ENCODE peak calls at places on chromosomes 3 and 15, in seven cellular contexts. J, H, W, Q, U, P and L are unnamed samples. For H3K4me1 and H3K36me3, the result is how much of the 10 kb centered on the place peaks cover.

GRCh38 chr3:106261915-106262683 is 393.3 kb upstream of the CBLB start:
- DNase-seq in J (no peak), P (peak), H (no peak), U (no peak), W (no peak), Q (no peak), L (peak)

GRCh38 chr15:76976572-76977270 is 18.2 kb upstream of the PSTPIP1 start:
- DNase-seq in J (no peak), Q (no peak), U (no peak), W (no peak), P (no peak), H (no peak), L (peak)

GRCh38 chr15:57158589-57158988 is 217.7 kb upstream of the CGNL1 start:
- DNase-seq in J (no peak), U (no peak), Q (no peak), H (no peak), P (peak), W (no peak), L (no peak)

GRCh38 chr3:168517514-168518071 is 421.9 kb upstream of the GOLIM4 start:
- DNase-seq in P (peak), Q (no peak), U (no peak), J (no peak), H (no peak), W (no peak), L (no peak)

GRCh38 chr3:18739098-18739431 is 313.9 kb upstream of the SATB1 start:
- DNase-seq in P (no peak), Q (no peak), J (no peak), H (no peak), U (no peak), W (no peak), L (no peak)

GRCh38 chr3:111923095-111923771 is 55.6 kb upstream of the ABHD10 start:
- DNase-seq in U (no peak), W (no peak), J (no peak), Q (no peak), P (no peak), H (no peak), L (no peak)

GRCh38 chr15:25481208-25481862 is 42.5 kb upstream of the UBE3A start:
- DNase-seq in W (no peak), Q (no peak), U (no peak), P (peak), J (no peak), H (no peak), L (no peak)

GRCh38 chr15:59329570-59330350 is 42.9 kb downstream of the MYO1E start:
- DNase-seq in P (peak), U (no peak), W (peak), Q (no peak), J (no peak), H (no peak), L (no peak)

GRCh38 chr15:40857601-40858351 is 13.9 kb downstream of the SPINT1 start:
- DNase-seq in P (no peak), Q (peak), H (peak), W (peak), J (peak), U (peak), L (peak)

GRCh38 chr3:107846282-107846852 is 244.5 kb downstream of the CD47 start:
- DNase-seq in W (peak), Q (peak), J (peak), H (peak), U (peak), P (peak), L (peak)

GRCh38 chr15:31372635-31373091 is 46.0 kb downstream of the KLF13 start:
- DNase-seq in W (peak), U (no peak), J (peak), Q (no peak), P (peak), H (peak), L (no peak)

GRCh38 chr3:103385991-103386390 is 951.2 kb downstream of the ZPLD1 start:
- DNase-seq in H (no peak), Q (no peak), U (no peak), W (no peak), J (no peak), P (peak), L (no peak)

GRCh38 chr3:190385835-190386688 is 1.9 kb upstream of the CLDN16 start:
- DNase-seq in P (peak), H (no peak), U (no peak), W (peak), J (no peak), Q (no peak), L (no peak)

GRCh38 chr3:129540776-129541516 is 2.0 kb upstream of the H1-8 start:
- DNase-seq in W (no peak), J (no peak), H (no peak), U (no peak), P (no peak), Q (no peak), L (no peak)

GRCh38 chr3:46503194-46503924 is 5.6 kb downstream of the RTP3 start:
- DNase-seq in J (no peak), H (no peak), P (no peak), W (no peak), U (no peak), Q (no peak), L (no peak)

GRCh38 chr3:99396651-99397050 is 241.7 kb upstream of the COL8A1 start:
- DNase-seq in J (no peak), U (no peak), P (peak), H (no peak), W (no peak), Q (no peak), L (no peak)

GRCh38 chr3:153180860-153181372 is 18.9 kb downstream of the RAP2B start:
- DNase-seq in U (no peak), W (no peak), P (no peak), H (no peak), Q (no peak), J (no peak), L (no peak)

GRCh38 chr15:77674327-77674726 is 41.6 kb upstream of the LINGO1 start:
- DNase-seq in Q (no peak), W (no peak), U (no peak), J (no peak), H (no peak), P (no peak), L (no peak)

GRCh38 chr3:182364723-182365650 is 428.3 kb upstream of the ATP11B start:
- DNase-seq in Q (no peak), W (peak), P (peak), H (peak), U (no peak), J (no peak), L (no peak)

GRCh38 chr3:12423131-12423530 is 61.1 kb upstream of the TSEN2 start:
- DNase-seq in P (no peak), W (no peak), Q (no peak), J (no peak), H (no peak), U (no peak), L (no peak)

GRCh38 chr15:58522391-58522790 is 90.6 kb downstream of the LIPC start:
- DNase-seq in U (peak), J (peak), P (no peak), Q (no peak), H (no peak), W (no peak), L (no peak)

GRCh38 chr15:94692697-94693096 is 461.3 kb downstream of the MCTP2 start:
- DNase-seq in P (peak), J (no peak), W (no peak), H (no peak), U (no peak), Q (no peak), L (no peak)

GRCh38 chr15:89714775-89715174 is 24.2 kb downstream of the WDR93 start:
- DNase-seq in U (no peak), W (no peak), Q (no peak), J (no peak), H (no peak), P (no peak), L (no peak)

GRCh38 chr3:57556459-57557087 is 499 bp downstream of the PDE12 start:
- DNase-seq in U (peak), H (peak), P (peak), Q (peak), J (peak), W (no peak), L (no peak)

GRCh38 chr15:80121546-80121945 is 31.3 kb upstream of the FAH start:
- DNase-seq in H (no peak), P (no peak), U (no peak), J (no peak), W (no peak), Q (no peak), L (no peak)

GRCh38 chr3:107690522-107691138 is 167.9 kb downstream of the BBX start:
- DNase-seq in W (peak), H (no peak), U (no peak), P (peak), Q (no peak), J (no peak), L (no peak)

GRCh38 chr3:49277357-49277723 is 308 bp upstream of the C3orf62 start:
- DNase-seq in H (no peak), U (no peak), P (peak), J (no peak), W (no peak), Q (no peak), L (no peak)
- H3K27ac ChIP-seq in H (peak), U (peak), P (peak), J (peak), W (peak), Q (peak), L (peak)

GRCh38 chr3:72151465-72152238 is 366.7 kb upstream of the PROK2 start:
- DNase-seq in P (no peak), W (no peak), Q (no peak), U (no peak), J (no peak), H (no peak), L (no peak)
- H3K4me1 ChIP-seq in P (under half), W (under half), Q (under half), U (under half), J (under half), H (under half), L (under half)

GRCh38 chr15:34160735-34161134 is 49.2 kb downstream of the KATNBL1 start:
- DNase-seq in U (no peak), J (no peak), P (no peak), Q (no peak), H (no peak), W (no peak), L (no peak)

GRCh38 chr15:34155859-34156258 is 54.0 kb downstream of the PGBD4 start:
- DNase-seq in P (no peak), W (no peak), U (no peak), J (no peak), Q (no peak), H (no peak), L (no peak)

GRCh38 chr15:34161329-34161953 is 48.5 kb downstream of the KATNBL1 start:
- DNase-seq in W (no peak), U (no peak), J (no peak), Q (no peak), P (peak), H (no peak), L (no peak)

GRCh38 chr15:34154725-34155204 is 52.9 kb downstream of the PGBD4 start:
- DNase-seq in Q (no peak), W (no peak), U (no peak), J (no peak), H (no peak), P (peak), L (peak)

DNA sequence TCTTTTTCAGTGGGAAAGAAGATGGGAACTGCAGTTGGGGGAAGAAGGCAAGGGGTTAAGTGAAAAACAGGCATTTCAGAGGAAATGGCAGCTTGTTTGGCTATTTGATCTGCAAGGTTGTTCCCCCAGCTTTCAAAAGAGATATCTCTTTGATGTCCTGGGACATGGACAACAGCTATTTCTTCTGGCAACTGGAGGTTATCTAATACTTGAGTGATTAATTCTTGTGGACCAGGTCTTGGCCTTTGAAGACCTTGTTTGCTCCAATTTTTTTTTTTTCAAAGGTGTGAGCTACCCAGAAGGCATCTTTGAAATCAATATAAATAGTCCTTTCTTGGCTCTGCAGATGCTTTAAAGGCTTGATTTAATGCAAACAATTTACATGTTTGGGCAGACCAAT is 51.5 kb downstream of the KATNBL1 start:
- DNase-seq in P (no peak), U (no peak), Q (no peak), J (no peak), H (no peak), W (no peak), L (no peak)
- H3K36me3 ChIP-seq in P (under half), U (half or more), Q (under half), J (half or more), H (under half), W (under half), L (half or more)

DNA sequence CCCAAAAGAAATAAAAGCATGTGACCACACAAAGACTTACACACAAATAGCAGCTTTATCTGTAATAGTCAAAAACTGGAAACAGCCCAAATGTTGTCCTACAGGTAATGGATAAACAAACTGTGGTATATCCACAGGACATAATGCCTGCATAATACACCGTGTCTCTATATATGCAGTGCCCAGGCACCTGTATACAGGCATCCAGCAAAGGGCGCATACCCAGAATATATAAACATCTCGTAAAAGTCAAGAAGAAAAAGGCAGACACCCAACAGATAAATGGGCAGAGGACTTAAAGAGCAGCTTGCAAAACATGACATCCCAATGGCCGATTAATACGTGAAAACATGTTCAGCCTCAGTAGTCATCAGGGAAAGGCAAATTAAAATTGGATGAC is 7.2 kb downstream of the OSBPL10 start:
- DNase-seq in P (no peak), H (no peak), Q (no peak), U (no peak), J (no peak), W (no peak), L (no peak)
- H3K27ac ChIP-seq in P (no peak), H (no peak), Q (no peak), U (no peak), J (no peak), W (no peak), L (no peak)

GRCh38 chr15:67405208-67406191 is 115.4 kb upstream of the C15orf61 start:
- DNase-seq in H (no peak), W (no peak), P (peak), U (no peak), Q (no peak), J (no peak), L (no peak)
- H3K4me1 ChIP-seq in H (under half), W (under half), P (under half), U (under half), Q (under half), J (under half), L (under half)

DNA sequence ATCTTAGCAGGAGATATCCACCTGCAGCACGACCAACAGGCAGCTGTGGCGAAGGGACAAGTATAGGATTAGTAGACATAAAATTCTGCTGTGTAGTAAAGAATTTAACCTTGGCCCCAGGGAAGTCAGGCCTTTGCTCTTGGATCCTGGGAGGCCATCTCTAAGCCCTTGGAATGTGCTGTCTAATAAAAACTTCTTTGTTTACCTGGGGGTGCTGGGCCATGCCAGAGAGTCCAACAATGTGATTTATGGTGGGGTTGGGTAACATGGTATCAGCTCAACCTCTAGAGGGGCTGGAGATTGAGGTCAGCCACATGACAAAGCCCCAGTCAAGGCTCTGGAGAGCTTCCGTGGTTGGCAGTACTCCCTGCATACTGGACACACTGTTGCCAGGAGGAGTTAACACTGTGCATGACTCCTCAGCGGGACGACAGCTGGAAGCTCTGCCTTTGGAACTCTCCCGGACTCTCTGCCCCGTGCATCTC is 52.4 kb downstream of the HEG1 start:
- DNase-seq in W (no peak), J (peak), H (peak), Q (no peak), U (no peak), P (peak), L (no peak)
- H3K36me3 ChIP-seq in W (under half), J (half or more), H (under half), Q (under half), U (half or more), P (half or more), L (half or more)

GRCh38 chr15:63284379-63284778 is 7.0 kb downstream of the APH1B start:
- DNase-seq in U (no peak), W (no peak), J (no peak), H (no peak), Q (no peak), P (no peak), L (no peak)

GRCh38 chr15:63287109-63287508 is 9.7 kb downstream of the APH1B start:
- DNase-seq in W (no peak), Q (no peak), U (no peak), P (no peak), H (no peak), J (no peak), L (no peak)

GRCh38 chr15:63277893-63278505 is 594 bp downstream of the APH1B start:
- DNase-seq in U (no peak), Q (no peak), W (peak), H (no peak), P (no peak), J (no peak), L (no peak)

GRCh38 chr15:63288342-63288741 is 10.9 kb downstream of the APH1B start:
- DNase-seq in U (no peak), W (no peak), Q (no peak), H (no peak), P (no peak), J (no peak), L (no peak)

GRCh38 chr15:63283126-63283525 is 5.7 kb downstream of the APH1B start:
- DNase-seq in P (no peak), U (peak), J (peak), W (no peak), H (no peak), Q (peak), L (no peak)
- H3K27ac ChIP-seq in P (no peak), U (no peak), J (no peak), W (no peak), H (no peak), Q (peak), L (no peak)